ENCODE peak calls at places on chromosomes 6 and 20, in nine cellular contexts. One of them, this sample, is unnamed.

GRCh38 chr6:149198265-149198664 is 119.2 kb upstream of the TAB2 start:
- DNase-seq in HCT116: no peak
- DNase-seq in PC-9: no peak
- DNase-seq in fibroblast of lung: no peak
- DNase-seq in GM23338: no peak
- DNase-seq in mammary epithelial cell: no peak
- DNase-seq in GM23248: no peak
- DNase-seq in hepatocyte: no peak
- DNase-seq in astrocyte: no peak
- DNase-seq in this sample: no peak

GRCh38 chr6:104684911-104685415 is 174.8 kb downstream of the HACE1 start:
- DNase-seq in fibroblast of lung: no peak
- DNase-seq in hepatocyte: no peak
- DNase-seq in GM23248: no peak
- DNase-seq in GM23338: no peak
- DNase-seq in PC-9: no peak
- DNase-seq in HCT116: no peak
- DNase-seq in mammary epithelial cell: no peak
- DNase-seq in astrocyte: no peak
- DNase-seq in this sample: no peak

GRCh38 chr20:62831361-62831788 is 14.5 kb downstream of the COL9A3 start:
- DNase-seq in hepatocyte: no peak
- DNase-seq in PC-9: peak; percentile 71
- DNase-seq in HCT116: no peak
- DNase-seq in astrocyte: no peak
- DNase-seq in GM23248: no peak
- DNase-seq in fibroblast of lung: no peak
- DNase-seq in mammary epithelial cell: no peak
- DNase-seq in GM23338: no peak
- DNase-seq in this sample: no peak

GRCh38 chr20:64245746-64246595 is 9.6 kb upstream of the PCMTD2 start:
- DNase-seq in fibroblast of lung: no peak
- DNase-seq in hepatocyte: no peak
- DNase-seq in PC-9: no peak
- DNase-seq in astrocyte: no peak
- DNase-seq in GM23338: no peak
- DNase-seq in GM23248: no peak
- DNase-seq in mammary epithelial cell: no peak
- DNase-seq in HCT116: no peak
- DNase-seq in this sample: no peak

GRCh38 chr20:51854912-51855311 is 52.6 kb upstream of the SALL4 start:
- DNase-seq in astrocyte: no peak
- DNase-seq in HCT116: no peak
- DNase-seq in fibroblast of lung: no peak
- DNase-seq in GM23338: no peak
- DNase-seq in mammary epithelial cell: no peak
- DNase-seq in hepatocyte: no peak
- DNase-seq in GM23248: no peak
- DNase-seq in PC-9: peak; percentile 50
- DNase-seq in this sample: no peak

GRCh38 chr20:43915209-43916072 is 789 bp downstream of the TOX2 start:
- DNase-seq in GM23248: peak; percentile 63
- DNase-seq in astrocyte: peak; percentile 28
- DNase-seq in PC-9: peak; percentile 52
- DNase-seq in HCT116: no peak
- DNase-seq in fibroblast of lung: peak; percentile 53
- DNase-seq in GM23338: peak; percentile 67
- DNase-seq in hepatocyte: peak; percentile 26
- DNase-seq in mammary epithelial cell: no peak
- DNase-seq in this sample: peak; percentile 75

GRCh38 chr6:121376411-121376810 is 42.1 kb upstream of the TBC1D32 start:
- DNase-seq in astrocyte: no peak
- DNase-seq in hepatocyte: no peak
- DNase-seq in fibroblast of lung: no peak
- DNase-seq in HCT116: no peak
- DNase-seq in PC-9: no peak
- DNase-seq in mammary epithelial cell: no peak
- DNase-seq in GM23248: no peak
- DNase-seq in GM23338: no peak
- DNase-seq in this sample: no peak

GRCh38 chr6:31139599-31139998 is 733 bp upstream of the PSORS1C2 start:
- DNase-seq in HCT116: no peak
- DNase-seq in fibroblast of lung: peak; percentile 56
- DNase-seq in GM23338: peak; percentile 79
- DNase-seq in astrocyte: peak; percentile 27
- DNase-seq in GM23248: peak; percentile 33
- DNase-seq in mammary epithelial cell: no peak
- DNase-seq in PC-9: no peak
- DNase-seq in hepatocyte: no peak
- DNase-seq in this sample: peak; percentile 59

GRCh38 chr6:112222111-112222726 is 32.1 kb downstream of the LAMA4 start:
- DNase-seq in fibroblast of lung: peak; percentile 94
- DNase-seq in astrocyte: peak; percentile 93
- DNase-seq in mammary epithelial cell: no peak
- DNase-seq in GM23248: peak; percentile 83
- DNase-seq in GM23338: no peak
- DNase-seq in PC-9: peak; percentile 75
- DNase-seq in hepatocyte: no peak
- DNase-seq in HCT116: no peak
- DNase-seq in this sample: no peak

GRCh38 chr20:23061713-23062561 is 12.5 kb upstream of the THBD start:
- DNase-seq in PC-9: peak; percentile 52
- DNase-seq in GM23338: peak; percentile 78
- DNase-seq in fibroblast of lung: peak; percentile 68
- DNase-seq in mammary epithelial cell: no peak
- DNase-seq in GM23248: peak; percentile 91
- DNase-seq in hepatocyte: peak; percentile 70
- DNase-seq in astrocyte: peak; percentile 51
- DNase-seq in HCT116: no peak
- DNase-seq in this sample: peak; percentile 16

GRCh38 chr6:30612687-30613248 is 4.3 kb downstream of the PPP1R10 start:
- DNase-seq in astrocyte: peak; percentile 83
- DNase-seq in mammary epithelial cell: no peak
- DNase-seq in PC-9: peak; percentile 47
- DNase-seq in GM23248: peak; percentile 54
- DNase-seq in GM23338: no peak
- DNase-seq in hepatocyte: no peak
- DNase-seq in HCT116: no peak
- DNase-seq in fibroblast of lung: peak; percentile 89
- DNase-seq in this sample: peak; percentile 32

GRCh38 chr6:117463762-117464665 is 18.5 kb upstream of the DCBLD1 start:
- DNase-seq in HCT116: no peak
- DNase-seq in GM23338: no peak
- DNase-seq in hepatocyte: peak; percentile 30
- DNase-seq in GM23248: peak; percentile 85
- DNase-seq in mammary epithelial cell: peak; percentile 75
- DNase-seq in astrocyte: peak; percentile 83
- DNase-seq in fibroblast of lung: peak; percentile 88
- DNase-seq in PC-9: peak; percentile 66
- DNase-seq in this sample: no peak

GRCh38 chr6:154893927-154894326 is 101.2 kb upstream of the TIAM2 start:
- DNase-seq in GM23248: peak; percentile 51
- DNase-seq in astrocyte: no peak
- DNase-seq in PC-9: no peak
- DNase-seq in HCT116: no peak
- DNase-seq in GM23338: no peak
- DNase-seq in fibroblast of lung: peak; percentile 46
- DNase-seq in hepatocyte: no peak
- DNase-seq in mammary epithelial cell: no peak
- DNase-seq in this sample: no peak

GRCh38 chr20:6533321-6533720 is 234.2 kb upstream of the BMP2 start:
- DNase-seq in fibroblast of lung: peak; percentile 92
- DNase-seq in hepatocyte: peak; percentile 5
- DNase-seq in mammary epithelial cell: no peak
- DNase-seq in PC-9: no peak
- DNase-seq in GM23338: no peak
- DNase-seq in HCT116: no peak
- DNase-seq in astrocyte: peak; percentile 93
- DNase-seq in GM23248: peak; percentile 14
- DNase-seq in this sample: peak; percentile 38

GRCh38 chr6:17493286-17493685 is 99.9 kb downstream of the CAP2 start:
- DNase-seq in fibroblast of lung: peak; percentile 92
- DNase-seq in GM23248: peak; percentile 72
- DNase-seq in mammary epithelial cell: peak; percentile 18
- DNase-seq in astrocyte: peak; percentile 89
- DNase-seq in HCT116: no peak
- DNase-seq in GM23338: no peak
- DNase-seq in PC-9: no peak
- DNase-seq in hepatocyte: no peak
- DNase-seq in this sample: no peak

GRCh38 chr6:46410330-46410953 is 80.8 kb downstream of the RCAN2 start:
- DNase-seq in GM23248: peak; percentile 71
- DNase-seq in HCT116: peak; percentile 32
- DNase-seq in mammary epithelial cell: peak; percentile 27
- DNase-seq in GM23338: peak; percentile 64
- DNase-seq in hepatocyte: peak; percentile 49
- DNase-seq in PC-9: no peak
- DNase-seq in astrocyte: peak; percentile 35
- DNase-seq in fibroblast of lung: peak; percentile 38
- DNase-seq in this sample: peak; percentile 11

DNA sequence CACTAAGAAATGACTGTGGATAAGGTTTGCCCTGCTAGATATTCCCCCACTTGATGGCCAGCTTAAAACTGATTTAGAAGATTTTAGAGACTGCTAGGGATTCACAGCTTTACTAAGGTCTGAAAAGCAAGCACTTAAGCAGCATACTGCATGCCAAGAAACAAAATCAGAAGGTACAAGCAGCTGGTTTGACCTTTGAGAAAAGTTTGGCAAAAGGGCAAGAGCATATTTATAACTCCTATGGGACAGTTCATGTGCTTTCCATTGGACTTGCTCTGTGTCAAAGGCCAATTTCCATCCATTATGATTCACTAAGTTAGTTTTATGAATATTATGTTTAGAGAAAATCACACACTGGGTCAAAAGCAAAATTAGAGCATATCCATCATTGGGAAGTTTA is 402.8 kb downstream of the PKHD1 start:
- DNase-seq in hepatocyte: no peak
- DNase-seq in PC-9: no peak
- DNase-seq in astrocyte: no peak
- DNase-seq in mammary epithelial cell: no peak
- DNase-seq in GM23338: no peak
- DNase-seq in GM23248: no peak
- DNase-seq in HCT116: no peak
- DNase-seq in fibroblast of lung: no peak
- DNase-seq in this sample: no peak
- H3K4me3 ChIP-seq in hepatocyte: no peak overlapping the region
- H3K4me3 ChIP-seq in PC-9: no peak overlapping the region
- H3K4me3 ChIP-seq in astrocyte: no peak overlapping the region
- H3K4me3 ChIP-seq in mammary epithelial cell: no peak overlapping the region
- H3K4me3 ChIP-seq in GM23338: no peak overlapping the region
- H3K4me3 ChIP-seq in GM23248: no peak overlapping the region
- H3K4me3 ChIP-seq in HCT116: no peak overlapping the region
- H3K4me3 ChIP-seq in fibroblast of lung: no peak overlapping the region
- H3K4me3 ChIP-seq in this sample: no peak overlapping the region

GRCh38 chr6:99612551-99613397 is 6.1 kb downstream of the PRDM13 start:
- DNase-seq in GM23248: no peak
- DNase-seq in fibroblast of lung: no peak
- DNase-seq in HCT116: no peak
- DNase-seq in PC-9: no peak
- DNase-seq in mammary epithelial cell: no peak
- DNase-seq in GM23338: peak; percentile 52
- DNase-seq in astrocyte: no peak
- DNase-seq in hepatocyte: no peak
- DNase-seq in this sample: peak; percentile 51

GRCh38 chr6:99611148-99611547 is 4.5 kb downstream of the PRDM13 start:
- DNase-seq in mammary epithelial cell: no peak
- DNase-seq in GM23338: peak; percentile 37
- DNase-seq in hepatocyte: no peak
- DNase-seq in astrocyte: no peak
- DNase-seq in GM23248: no peak
- DNase-seq in fibroblast of lung: no peak
- DNase-seq in PC-9: no peak
- DNase-seq in HCT116: no peak
- DNase-seq in this sample: peak; percentile 13

GRCh38 chr6:99614430-99615161 is 8.0 kb downstream of the PRDM13 start:
- DNase-seq in GM23338: peak; percentile 83
- DNase-seq in mammary epithelial cell: no peak
- DNase-seq in hepatocyte: peak; percentile 29
- DNase-seq in HCT116: no peak
- DNase-seq in GM23248: peak; percentile 38
- DNase-seq in fibroblast of lung: no peak
- DNase-seq in astrocyte: no peak
- DNase-seq in PC-9: no peak
- DNase-seq in this sample: peak; percentile 76

GRCh38 chr6:99613398-99613704 is 6.7 kb downstream of the PRDM13 start:
- DNase-seq in fibroblast of lung: peak; percentile 19
- DNase-seq in GM23248: peak; percentile 60
- DNase-seq in HCT116: no peak
- DNase-seq in astrocyte: no peak
- DNase-seq in hepatocyte: peak; percentile 65
- DNase-seq in GM23338: peak; percentile 81
- DNase-seq in PC-9: no peak
- DNase-seq in mammary epithelial cell: no peak
- DNase-seq in this sample: peak; percentile 89

GRCh38 chr6:99613705-99614429 is 7.2 kb downstream of the PRDM13 start:
- DNase-seq in mammary epithelial cell: no peak
- DNase-seq in HCT116: no peak
- DNase-seq in GM23248: peak; percentile 37
- DNase-seq in fibroblast of lung: no peak
- DNase-seq in hepatocyte: peak; percentile 32
- DNase-seq in astrocyte: no peak
- DNase-seq in PC-9: no peak
- DNase-seq in GM23338: peak; percentile 69
- DNase-seq in this sample: peak; percentile 75
- TF ChIP-seq EZH2 in mammary epithelial cell: peak; percentile 90
- TF ChIP-seq EZH2 in HCT116: no peak
- TF ChIP-seq EZH2 in GM23248: peak; percentile 24
- TF ChIP-seq EZH2 in fibroblast of lung: peak; percentile 97
- TF ChIP-seq EZH2 in hepatocyte: peak; percentile 76
- TF ChIP-seq EZH2 in astrocyte: peak; percentile 76
- TF ChIP-seq EZH2 in PC-9: no peak
- TF ChIP-seq EZH2 in GM23338: peak; percentile 87
- TF ChIP-seq EZH2 in this sample: peak; percentile 75

GRCh38 chr20:47357296-47358051 is 975 bp upstream of the ZMYND8 start:
- DNase-seq in hepatocyte: peak; percentile 93
- DNase-seq in GM23338: peak; percentile 93
- DNase-seq in fibroblast of lung: peak; percentile 90
- DNase-seq in astrocyte: peak; percentile 89
- DNase-seq in mammary epithelial cell: peak; percentile 78
- DNase-seq in PC-9: peak; percentile 99
- DNase-seq in GM23248: peak; percentile 90
- DNase-seq in HCT116: peak; percentile 58
- DNase-seq in this sample: peak; percentile 80
- H3K4me3 ChIP-seq in hepatocyte: no peak overlapping the region
- H3K4me3 ChIP-seq in GM23338: peak overlapping the region; percentile 24
- H3K4me3 ChIP-seq in fibroblast of lung: no peak overlapping the region
- H3K4me3 ChIP-seq in astrocyte: no peak overlapping the region
- H3K4me3 ChIP-seq in mammary epithelial cell: no peak overlapping the region
- H3K4me3 ChIP-seq in PC-9: peak overlapping the region; percentile 60
- H3K4me3 ChIP-seq in GM23248: no peak overlapping the region
- H3K4me3 ChIP-seq in HCT116: peak overlapping the region; percentile 60
- H3K4me3 ChIP-seq in this sample: peak overlapping the region; percentile 9

DNA sequence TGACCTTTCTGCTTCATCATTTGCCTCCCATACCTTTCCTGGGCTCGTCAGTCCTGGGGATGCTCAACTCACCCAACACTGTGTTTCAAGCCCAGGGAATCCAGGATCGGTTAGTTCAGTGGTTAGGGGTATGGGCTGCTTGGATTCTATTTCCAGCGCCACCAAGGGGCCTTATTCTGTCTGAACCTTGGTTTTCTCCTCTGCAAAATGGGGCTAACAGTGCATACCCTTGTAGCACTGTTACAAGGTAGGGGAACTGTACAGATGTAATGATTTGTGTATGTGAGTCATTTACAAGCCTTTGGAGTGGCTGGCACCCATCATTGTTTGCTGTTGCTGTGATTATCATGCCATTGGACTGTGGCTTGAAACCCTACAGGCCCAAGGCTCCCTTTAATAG is 14.5 kb upstream of the CSNK2A1 start:
- DNase-seq in GM23338: no peak
- DNase-seq in GM23248: no peak
- DNase-seq in PC-9: no peak
- DNase-seq in mammary epithelial cell: no peak
- DNase-seq in astrocyte: no peak
- DNase-seq in fibroblast of lung: no peak
- DNase-seq in HCT116: no peak
- DNase-seq in hepatocyte: no peak
- DNase-seq in this sample: no peak
- TF ChIP-seq EZH2 in GM23338: no peak
- TF ChIP-seq EZH2 in GM23248: no peak
- TF ChIP-seq EZH2 in PC-9: no peak
- TF ChIP-seq EZH2 in mammary epithelial cell: no peak
- TF ChIP-seq EZH2 in astrocyte: no peak
- TF ChIP-seq EZH2 in fibroblast of lung: no peak
- TF ChIP-seq EZH2 in HCT116: no peak
- TF ChIP-seq EZH2 in hepatocyte: no peak
- TF ChIP-seq EZH2 in this sample: no peak